ENCODE peak calls at places on chromosomes 13 and 19, in six cellular contexts. D is GM12878, P is SK-N-SH, Y is HCT116, Q is K562, L is H1. T is an unnamed sample.

GRCh38 chr13:94272038-94272437 is 207.4 kb downstream of the DCT start:
- DNase-seq in L (no peak), Q (no peak), Y (no peak), P (no peak), D (no peak), T (no peak)

GRCh38 chr13:110319774-110320509 is 12.9 kb downstream of the COL4A2 start:
- DNase-seq in P (no peak), D (no peak), L (no peak), Y (peak; percentile 70), Q (no peak), T (no peak)

GRCh38 chr19:33519416-33519815 is 2.2 kb downstream of the PEPD start:
- DNase-seq in Y (no peak), P (no peak), L (no peak), D (no peak), Q (no peak), T (no peak)

GRCh38 chr13:78971355-78971754 is 312.4 kb upstream of the OBI1 start:
- DNase-seq in D (no peak), L (no peak), Q (no peak), Y (no peak), P (no peak), T (no peak)

GRCh38 chr19:20287070-20287469 is 120.1 kb downstream of the ZNF486 start:
- DNase-seq in Q (no peak), P (no peak), D (no peak), L (no peak), Y (no peak), T (no peak)

GRCh38 chr13:106520205-106521004 is 15.1 kb downstream of the EFNB2 start:
- DNase-seq in P (no peak), D (no peak), Y (no peak), L (no peak), Q (no peak), T (no peak)

GRCh38 chr13:59750860-59751259 is 412.9 kb downstream of the DIAPH3 start:
- DNase-seq in D (no peak), Q (no peak), Y (no peak), P (peak; percentile 60), L (peak; percentile 31), T (no peak)

GRCh38 chr13:32298695-32299094 is 16.5 kb downstream of the ZAR1L start:
- DNase-seq in L (no peak), Q (no peak), P (no peak), Y (no peak), D (no peak), T (peak; percentile 18)

GRCh38 chr19:42176990-42177685 is 40.3 kb downstream of the DEDD2 start:
- DNase-seq in P (peak; percentile 91), L (no peak), Q (peak; percentile 59), Y (peak; percentile 18), D (no peak), T (peak; percentile 9)

GRCh38 chr13:47454986-47455385 is 546.1 kb downstream of the SUCLA2 start:
- DNase-seq in P (no peak), Y (no peak), L (no peak), Q (no peak), D (no peak), T (no peak)
- TF ChIP-seq SIN3A in P (no peak), Y (no peak), L (no peak), Q (no peak), D (no peak), T (no peak)

DNA sequence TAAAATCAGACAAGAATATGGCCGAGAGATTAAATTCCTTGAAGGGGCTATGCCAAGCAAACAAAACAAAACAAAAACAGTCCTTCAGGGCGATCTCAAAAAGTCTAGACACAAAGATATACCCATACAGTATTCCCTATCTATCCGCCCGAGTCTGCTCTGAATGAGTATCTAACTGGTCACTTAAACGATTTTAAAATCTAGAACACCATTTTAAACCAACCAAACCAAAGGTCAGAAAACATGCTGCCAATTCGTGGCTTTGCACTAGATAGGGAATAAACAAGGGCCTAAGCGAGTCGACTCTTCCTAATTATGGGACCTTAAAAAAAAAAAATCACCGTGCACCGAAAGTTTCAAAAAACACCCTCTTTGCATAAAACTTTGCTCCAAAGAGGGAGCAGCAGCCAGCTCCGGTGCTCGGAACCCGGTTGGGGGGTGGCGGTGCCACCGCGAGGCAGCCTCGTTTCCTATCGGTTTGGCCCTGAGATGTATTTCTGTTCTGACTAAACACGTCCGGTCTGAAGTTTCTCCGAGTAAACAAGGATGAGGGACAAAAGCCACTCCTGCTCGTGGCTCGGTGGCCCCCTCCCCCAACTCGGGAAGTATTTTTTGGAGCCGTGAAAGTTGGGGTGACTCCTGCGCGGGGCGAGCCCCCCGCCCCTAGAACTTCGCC is 1.8 kb downstream of the HMGB1 start:
- DNase-seq in P (no peak), Y (no peak), D (no peak), Q (peak; percentile 15), L (no peak), T (peak; percentile 70)
- TF ChIP-seq YY1 in P (no peak), Y (no peak), D (no peak), Q (no peak), L (no peak), T (no peak)

GRCh38 chr13:91576590-91576989 is 178.2 kb downstream of the GPC5 start:
- DNase-seq in Q (peak; percentile 37), D (no peak), P (no peak), L (peak; percentile 23), Y (no peak), T (peak; percentile 1)

GRCh38 chr13:91572439-91572838 is 174.0 kb downstream of the GPC5 start:
- DNase-seq in Y (no peak), D (no peak), P (no peak), Q (no peak), L (no peak), T (no peak)

GRCh38 chr13:91571681-91572080 is 173.3 kb downstream of the GPC5 start:
- DNase-seq in D (no peak), P (no peak), Y (no peak), L (no peak), Q (no peak), T (no peak)

GRCh38 chr13:91572944-91573535 is 174.6 kb downstream of the GPC5 start:
- DNase-seq in P (no peak), Y (no peak), L (no peak), Q (no peak), D (no peak), T (no peak)

DNA sequence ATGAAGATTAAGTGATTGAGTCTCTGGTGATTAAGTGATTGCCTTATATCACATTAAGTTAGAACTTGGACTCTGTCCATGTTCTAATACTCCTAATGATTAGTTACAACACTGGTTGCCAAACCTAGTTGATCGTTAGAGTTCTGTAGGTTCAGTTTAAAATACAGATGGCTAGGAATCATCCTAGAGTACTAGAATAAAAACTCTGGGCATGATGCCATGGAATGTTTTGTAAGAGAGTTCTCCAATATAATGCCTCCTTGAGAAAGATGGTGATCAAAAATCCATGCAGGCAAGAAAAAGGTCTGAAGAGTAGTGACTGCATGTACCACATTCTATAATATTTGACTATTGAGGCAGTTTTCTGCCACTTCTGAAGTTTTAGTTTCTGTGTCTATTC is 176.3 kb downstream of the GPC5 start:
- DNase-seq in P (no peak), Q (no peak), D (no peak), Y (no peak), L (no peak), T (no peak)
- TF ChIP-seq SIN3A in P (no peak), Q (no peak), D (no peak), Y (no peak), L (no peak), T (no peak)

GRCh38 chr13:23575632-23576031 is 5.4 kb downstream of the TNFRSF19 start:
- DNase-seq in L (no peak), D (no peak), P (no peak), Q (no peak), Y (no peak), T (no peak)
- TF ChIP-seq YY1 in L (no peak), D (no peak), P (no peak), Q (no peak), Y (no peak), T (no peak)

GRCh38 chr13:75258159-75258782 is 223.7 kb downstream of the TBC1D4 start:
- DNase-seq in Y (peak; percentile 23), D (no peak), Q (peak; percentile 7), L (no peak), P (peak; percentile 36), T (peak; percentile 16)
- TF ChIP-seq SIN3A in Y (no peak), D (no peak), Q (no peak), L (no peak), P (no peak), T (no peak)

GRCh38 chr13:95588721-95589120 is 36.2 kb downstream of the CLDN10 start:
- DNase-seq in L (no peak), P (no peak), D (no peak), Q (no peak), Y (no peak), T (no peak)
- TF ChIP-seq YY1 in L (no peak), P (no peak), D (no peak), Q (no peak), Y (no peak), T (no peak)

DNA sequence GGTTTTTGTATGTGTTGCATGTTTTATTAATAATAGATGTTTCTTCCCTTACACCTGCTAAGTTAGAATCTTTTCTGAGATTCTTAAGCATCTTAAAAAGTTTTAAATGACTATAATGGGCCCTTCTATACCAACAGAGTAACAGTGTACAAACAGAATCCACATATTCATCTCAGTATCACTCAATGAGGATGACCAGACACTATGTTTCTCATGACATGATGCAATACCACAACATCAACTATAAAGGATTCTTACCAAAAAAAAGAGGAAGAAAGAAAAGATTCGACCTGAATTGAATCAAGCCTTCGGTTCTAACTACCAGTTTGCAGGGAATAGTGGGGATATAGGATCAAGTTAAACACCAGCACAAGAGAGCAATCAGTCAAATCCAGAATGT is 56.5 kb downstream of the INTS6 start:
- DNase-seq in D (no peak), Q (no peak), L (no peak), P (no peak), Y (no peak), T (no peak)
- TF ChIP-seq SIN3A in D (no peak), Q (no peak), L (no peak), P (no peak), Y (no peak), T (no peak)

GRCh38 chr19:16921766-16922591 is 33.2 kb downstream of the F2RL3 start:
- DNase-seq in L (no peak), D (no peak), P (no peak), Q (peak; percentile 39), Y (no peak), T (no peak)

GRCh38 chr19:16919496-16919895 is 30.7 kb downstream of the F2RL3 start:
- DNase-seq in Y (no peak), D (no peak), P (no peak), L (no peak), Q (no peak), T (no peak)

GRCh38 chr19:16922949-16923348 is 34.1 kb downstream of the F2RL3 start:
- DNase-seq in Q (no peak), D (no peak), L (no peak), Y (no peak), P (no peak), T (no peak)

GRCh38 chr19:16920816-16921529 is 32.2 kb downstream of the F2RL3 start:
- DNase-seq in D (no peak), Y (peak; percentile 42), P (no peak), Q (peak; percentile 91), L (no peak), T (no peak)

DNA sequence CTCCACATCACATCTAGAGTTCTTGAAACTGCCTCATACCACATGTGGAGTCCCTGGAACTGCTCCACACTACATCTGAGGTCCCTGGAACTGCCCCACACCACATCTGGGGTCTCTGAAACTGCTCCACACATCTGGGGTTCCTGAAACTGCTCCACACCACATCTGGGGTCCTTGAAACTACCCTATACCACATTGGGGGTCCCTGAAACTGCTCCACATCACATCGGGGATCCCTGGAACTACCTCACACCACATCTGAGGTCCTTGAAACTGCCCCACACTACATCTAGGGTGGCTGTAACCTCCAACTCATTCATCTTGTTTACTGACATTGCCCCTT is 33.8 kb downstream of the F2RL3 start:
- DNase-seq in D (no peak), P (no peak), Q (peak; percentile 25), Y (no peak), L (no peak), T (no peak)
- TF ChIP-seq YY1 in D (no peak), P (no peak), Q (no peak), Y (no peak), L (no peak), T (no peak)